ENCODE peak calls at places on chromosomes 6 and 20, in six cellular contexts. I, Q, W, L, S and R are unnamed samples.

GRCh38 chr6:109411034-109411433 is 28.8 kb upstream of the CD164 start:
- DNase-seq in I (no peak), Q (no peak), W (no peak), L (no peak), S (no peak), R (no peak)

GRCh38 chr20:20498081-20498861 is 130.4 kb downstream of the INSM1 start:
- DNase-seq in I (no peak), Q (no peak), W (no peak), L (peak), S (peak), R (no peak)

GRCh38 chr6:27188206-27188884 is 59.2 kb upstream of the PRSS16 start:
- DNase-seq in I (peak), Q (peak), W (peak), L (peak), S (peak), R (peak)

GRCh38 chr20:2289475-2289874 is 6.3 kb upstream of the TGM3 start:
- DNase-seq in I (no peak), Q (no peak), W (no peak), L (no peak), S (no peak), R (no peak)

GRCh38 chr20:45470262-45470931 is 844 bp downstream of the WFDC2 start:
- DNase-seq in I (peak), Q (peak), W (no peak), L (peak), S (no peak), R (no peak)

GRCh38 chr6:103107985-103108384 is 1714.5 kb downstream of the GRIK2 start:
- DNase-seq in I (no peak), Q (no peak), W (no peak), L (no peak), S (no peak), R (no peak)

GRCh38 chr20:38607351-38607750 is 5.7 kb downstream of the ARHGAP40 start:
- DNase-seq in I (no peak), Q (no peak), W (no peak), L (no peak), S (no peak), R (no peak)

GRCh38 chr6:6105472-6106036 is 98.8 kb upstream of the NRN1 start:
- DNase-seq in I (no peak), Q (no peak), W (no peak), L (no peak), S (no peak), R (no peak)

GRCh38 chr20:4713401-4713800 is 8.3 kb upstream of the PRND start:
- DNase-seq in I (no peak), Q (no peak), W (no peak), L (no peak), S (no peak), R (no peak)

GRCh38 chr6:75624335-75624734 is 22.7 kb downstream of the SENP6 start:
- DNase-seq in I (no peak), Q (no peak), W (no peak), L (no peak), S (no peak), R (no peak)

GRCh38 chr6:16683524-16684194 is 77.6 kb downstream of the ATXN1 start:
- DNase-seq in I (peak), Q (no peak), W (peak), L (no peak), S (peak), R (no peak)

GRCh38 chr6:106247293-106247692 is 78.3 kb downstream of the ATG5 start:
- DNase-seq in I (no peak), Q (no peak), W (no peak), L (no peak), S (no peak), R (no peak)

GRCh38 chr6:95574811-95575210 is 2.5 kb upstream of the MANEA start:
- DNase-seq in I (no peak), Q (no peak), W (no peak), L (no peak), S (peak), R (no peak)

GRCh38 chr6:48733581-48733980 is 622.6 kb upstream of the PTCHD4 start:
- DNase-seq in I (no peak), Q (no peak), W (no peak), L (no peak), S (no peak), R (no peak)

GRCh38 chr6:107853226-107853625 is 29.1 kb upstream of the SCML4 start:
- DNase-seq in I (no peak), Q (no peak), W (no peak), L (no peak), S (no peak), R (no peak)

GRCh38 chr6:140183881-140184280 is 809.4 kb upstream of the CITED2 start:
- DNase-seq in I (no peak), Q (no peak), W (no peak), L (no peak), S (peak), R (peak)

GRCh38 chr6:69179681-69180080 is 544.6 kb downstream of the ADGRB3 start:
- DNase-seq in I (no peak), Q (no peak), W (no peak), L (no peak), S (no peak), R (no peak)

GRCh38 chr6:14286634-14287428 is 169.3 kb downstream of the CD83 start:
- DNase-seq in I (no peak), Q (no peak), W (no peak), L (no peak), S (no peak), R (no peak)

GRCh38 chr6:166955865-166956443 is 396 bp downstream of the RNASET2 start:
- DNase-seq in I (no peak), Q (no peak), W (no peak), L (peak), S (peak), R (no peak)

GRCh38 chr20:32153156-32153665 is 43.7 kb downstream of the TM9SF4 start:
- DNase-seq in I (no peak), Q (no peak), W (no peak), L (no peak), S (no peak), R (no peak)

GRCh38 chr6:9412951-9413559 is 977.7 kb upstream of the SLC35B3 start:
- DNase-seq in I (no peak), Q (no peak), W (no peak), L (peak), S (no peak), R (no peak)

GRCh38 chr20:31713312-31714049 is 9.2 kb downstream of the BCL2L1 start:
- DNase-seq in I (peak), Q (peak), W (peak), L (peak), S (peak), R (peak)

GRCh38 chr6:32070814-32071466 is 32.7 kb downstream of the CYP21A2 start:
- DNase-seq in I (peak), Q (no peak), W (no peak), L (no peak), S (no peak), R (no peak)

GRCh38 chr6:36075656-36076055 is 48.0 kb downstream of the MAPK14 start:
- DNase-seq in I (no peak), Q (no peak), W (no peak), L (no peak), S (no peak), R (no peak)

GRCh38 chr6:6717953-6718352 is 129.4 kb downstream of the LY86 start:
- DNase-seq in I (peak), Q (no peak), W (no peak), L (no peak), S (no peak), R (no peak)

GRCh38 chr20:59042151-59042795 is at the start of gene PRELID3B:
- DNase-seq in I (peak), Q (no peak), W (no peak), L (no peak), S (no peak), R (no peak)

GRCh38 chr20:35307666-35308653 is 15.7 kb upstream of the FAM83C start:
- DNase-seq in I (peak), Q (no peak), W (peak), L (peak), S (peak), R (no peak)

GRCh38 chr20:37096415-37097039 is 730 bp upstream of the RBL1 start:
- DNase-seq in I (no peak), Q (no peak), W (no peak), L (no peak), S (no peak), R (no peak)

GRCh38 chr20:10454135-10454750 is 19.1 kb downstream of the SLX4IP start:
- DNase-seq in I (no peak), Q (no peak), W (no peak), L (no peak), S (no peak), R (no peak)

DNA sequence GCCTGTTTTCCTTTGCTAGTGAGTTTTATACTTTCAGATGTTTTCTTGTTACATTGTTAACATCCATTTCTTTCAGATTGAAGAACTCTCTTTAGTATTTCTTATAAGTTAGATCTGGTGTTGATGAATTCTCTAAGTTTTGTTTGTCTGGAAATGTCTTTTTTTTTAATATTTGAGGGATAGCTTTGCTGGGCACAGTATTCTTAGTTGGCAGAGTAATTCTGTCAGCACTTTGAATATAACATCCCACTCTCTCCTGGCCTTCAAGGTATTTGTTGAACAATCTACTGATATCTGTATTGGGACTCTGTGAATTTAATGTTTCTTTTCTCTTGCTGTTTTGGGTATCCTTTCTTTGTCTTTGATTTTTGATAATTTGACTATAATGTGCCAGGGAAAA is 79.4 kb upstream of the UST start:
- DNase-seq in I (no peak), Q (no peak), W (no peak), L (no peak), S (no peak), R (no peak)
- TF ChIP-seq CTCF in I (no peak), Q (no peak), W (no peak), L (no peak), S (no peak), R (no peak)

DNA sequence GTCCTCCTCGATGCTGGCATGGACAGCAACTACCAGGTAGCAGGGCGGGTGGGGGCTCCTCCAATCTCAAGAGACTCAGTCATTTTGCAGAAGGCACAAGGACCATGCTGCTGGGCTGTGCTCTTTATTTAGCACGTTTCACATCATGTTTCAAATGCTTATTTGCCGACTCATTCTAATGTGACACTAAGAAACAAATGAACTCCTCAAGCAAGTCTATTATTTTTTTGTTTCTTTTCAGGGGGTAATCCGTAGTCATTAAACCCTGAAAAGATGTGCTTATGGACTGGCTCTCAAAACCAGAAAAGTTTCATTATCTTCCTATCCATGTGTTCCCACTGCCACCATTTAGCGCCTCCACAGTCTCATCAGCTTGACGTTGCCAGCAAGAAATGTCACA is 92.9 kb downstream of the ANKS1A start:
- DNase-seq in I (no peak), Q (no peak), W (no peak), L (no peak), S (no peak), R (no peak)
- H3K4me3 ChIP-seq in I (no peak), Q (no peak), W (no peak), L (no peak), S (no peak), R (no peak)

GRCh38 chr6:129197154-129197553 is 314.2 kb downstream of the LAMA2 start:
- DNase-seq in I (no peak), Q (no peak), W (no peak), L (no peak), S (no peak), R (no peak)
- TF ChIP-seq CTCF in I (no peak), Q (no peak), W (no peak), L (no peak), S (no peak), R (no peak)

DNA sequence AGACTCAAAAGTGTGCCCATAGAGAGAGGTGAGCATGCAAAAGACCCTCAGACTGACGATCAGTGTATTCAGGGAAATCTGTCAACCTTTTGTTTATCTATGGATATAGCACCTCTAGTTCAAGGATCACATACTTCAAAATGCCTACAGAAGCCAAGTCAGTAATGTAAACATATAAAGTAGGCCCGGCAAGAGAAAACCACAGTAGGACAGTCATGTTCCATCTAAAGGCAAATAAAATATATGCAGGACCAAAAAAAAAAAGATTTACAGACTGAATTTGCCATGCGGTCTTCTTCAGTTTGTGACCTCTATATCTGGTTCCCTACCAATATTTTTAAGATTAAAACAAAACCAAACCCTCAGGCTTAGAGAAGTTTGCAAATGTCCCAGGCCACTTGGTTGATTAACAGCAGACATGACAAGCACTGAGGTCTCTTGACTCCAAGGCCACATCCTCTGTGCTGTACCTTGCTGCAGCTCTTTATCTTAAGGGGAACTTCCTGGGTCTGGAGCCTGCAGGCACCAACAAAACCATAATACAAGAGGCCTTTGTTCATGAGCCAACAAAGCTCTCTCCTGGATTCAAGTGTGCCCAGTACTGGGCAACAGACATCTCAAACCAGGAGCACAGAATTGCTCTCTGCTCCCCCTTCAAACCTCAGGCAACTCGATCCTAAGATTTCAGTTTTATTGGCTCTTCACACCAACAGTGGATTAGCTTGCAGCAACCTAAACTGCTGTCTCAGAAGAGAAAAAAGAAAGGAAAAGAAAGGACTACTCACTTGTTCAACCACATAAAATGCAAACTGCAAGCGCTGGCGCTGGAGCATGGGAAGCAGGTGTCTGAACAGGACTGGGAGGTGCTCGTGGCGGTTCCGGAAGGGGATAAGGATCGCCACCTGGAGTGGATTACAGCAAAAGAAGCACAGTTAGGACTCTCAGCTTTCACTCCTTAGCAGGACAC is 71.7 kb downstream of the B4GALT5 start:
- DNase-seq in I (no peak), Q (no peak), W (no peak), L (peak), S (no peak), R (no peak)
- H3K4me3 ChIP-seq in I (no peak), Q (no peak), W (no peak), L (no peak), S (no peak), R (no peak)

DNA sequence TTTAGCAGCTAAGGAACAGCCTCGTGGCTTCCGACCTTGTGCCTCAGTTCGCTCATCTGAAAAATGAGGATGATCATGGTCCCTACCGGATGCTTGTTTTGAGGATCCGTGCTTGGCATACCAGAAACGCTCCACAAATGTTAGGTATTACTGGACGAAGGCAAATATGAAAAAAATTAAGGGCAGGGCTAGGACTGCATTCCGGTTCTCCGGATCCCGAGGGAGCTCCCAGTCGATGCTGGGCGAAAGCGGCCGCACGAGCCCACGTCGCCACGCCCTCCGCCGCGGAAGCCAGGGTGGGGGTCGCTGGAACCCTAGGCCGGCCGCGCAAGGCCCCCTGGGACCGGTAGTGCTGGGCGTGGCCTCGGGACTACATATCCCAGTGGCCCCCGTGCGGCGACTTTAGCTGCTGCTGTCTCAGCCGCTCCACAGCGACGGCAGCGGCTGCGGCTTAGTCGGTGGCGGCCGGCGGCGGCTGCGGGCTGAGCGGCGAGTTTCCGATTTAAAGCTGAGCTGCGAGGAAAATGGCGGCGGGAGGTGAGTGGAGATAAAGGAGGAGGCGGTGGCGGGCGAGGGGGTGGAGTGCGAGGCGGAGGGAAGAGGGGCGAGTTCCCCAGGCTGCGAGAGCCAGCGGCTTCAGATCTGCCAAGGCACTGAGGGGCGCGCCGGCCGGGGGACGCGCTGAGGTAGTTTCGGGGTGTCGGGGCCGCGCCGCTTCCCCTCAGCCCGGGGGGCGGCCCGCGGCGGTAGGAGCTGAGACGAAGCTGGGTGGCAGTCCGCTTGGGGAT is at the start of gene NCOA3:
- DNase-seq in I (peak), Q (peak), W (peak), L (peak), S (peak), R (peak)
- TF ChIP-seq CTCF in I (peak), Q (peak), W (peak), L (peak), S (peak), R (peak)

DNA sequence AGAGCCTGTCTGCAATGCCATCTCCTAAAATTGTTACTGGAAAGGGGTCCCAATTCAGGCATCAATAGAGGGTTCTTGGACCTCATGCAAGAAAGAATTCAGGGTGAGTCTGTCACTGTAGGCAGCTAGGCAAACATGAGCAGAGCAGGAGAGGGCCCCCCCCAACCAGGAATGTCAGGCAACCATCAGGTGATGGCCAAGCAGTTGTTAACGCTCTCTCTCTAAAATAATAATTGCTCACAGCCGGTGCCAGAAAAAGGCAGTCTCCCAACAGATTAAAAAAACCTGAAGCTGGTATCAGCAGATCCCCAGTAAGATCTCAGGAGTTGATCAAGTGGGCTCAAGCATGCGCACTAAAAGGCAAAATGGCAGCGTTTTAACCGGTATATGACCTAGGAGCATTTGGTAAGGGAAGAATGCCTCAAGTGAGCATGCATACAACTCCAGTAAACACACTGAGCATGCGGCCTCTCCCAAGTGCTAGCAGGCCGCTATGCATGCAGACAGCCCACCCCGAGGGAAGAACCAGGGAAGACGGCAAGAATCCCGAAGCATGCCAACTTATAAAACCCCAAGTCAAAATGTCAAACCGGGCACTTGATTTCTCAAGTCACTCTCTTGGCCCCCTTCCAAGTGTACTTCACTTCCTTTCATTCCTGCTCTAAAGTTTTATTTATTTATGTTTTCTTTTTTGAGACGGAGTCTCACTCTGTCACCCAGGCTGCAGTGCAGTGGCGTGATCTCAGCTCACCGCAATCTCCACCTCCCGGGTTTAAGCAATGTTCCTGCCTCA is 44.0 kb upstream of the RNGTT start:
- DNase-seq in I (no peak), Q (no peak), W (no peak), L (no peak), S (no peak), R (no peak)
- H3K4me3 ChIP-seq in I (peak), Q (peak), W (no peak), L (no peak), S (no peak), R (no peak)